ENCODE peak calls at places on chromosomes 13 and 19, in six cellular contexts. M is fibroblast of lung, E is endodermal cell, L is endothelial cell of umbilical vein, H is K562, S is colonic mucosa. Z is an unnamed sample. For H3K4me1, the result is how much of the 10 kb centered on the place peaks cover.

GRCh38 chr13:108155185-108156106 is 59.9 kb downstream of the LIG4 start:
- DNase-seq in M (peak), E (peak), L (peak), H (peak), S (peak), Z (peak)

GRCh38 chr13:30743319-30744055 is 8.1 kb downstream of the ALOX5AP start:
- DNase-seq in M (peak), E (no peak), L (peak), H (no peak), S (peak), Z (peak)

GRCh38 chr19:13104848-13105646 is 2.4 kb upstream of the LYL1 start:
- DNase-seq in M (no peak), E (no peak), L (no peak), H (no peak), S (no peak), Z (no peak)

GRCh38 chr19:6056801-6057650 is 53.3 kb downstream of the RFX2 start:
- DNase-seq in M (peak), E (peak), L (peak), H (no peak), S (peak), Z (peak)

GRCh38 chr19:2962018-2962670 is 15.2 kb upstream of the TLE6 start:
- DNase-seq in M (peak), E (peak), L (peak), H (peak), S (peak), Z (peak)

GRCh38 chr19:3095375-3096191 is 1.4 kb downstream of the GNA11 start:
- DNase-seq in M (no peak), E (peak), L (no peak), H (no peak), S (peak), Z (peak)

GRCh38 chr19:16457195-16457953 is 14.4 kb downstream of the EPS15L1 start:
- DNase-seq in M (peak), E (peak), L (peak), H (peak), S (no peak), Z (peak)

GRCh38 chr13:41905600-41906254 is 55.2 kb downstream of the VWA8 start:
- DNase-seq in M (peak), E (no peak), L (peak), H (no peak), S (no peak), Z (no peak)

GRCh38 chr13:107586216-107586615 is 629.1 kb downstream of the LIG4 start:
- DNase-seq in M (peak), E (no peak), L (peak), H (no peak), S (no peak), Z (peak)

GRCh38 chr19:7881910-7882309 is 6.4 kb upstream of the LRRC8E start:
- DNase-seq in M (no peak), E (no peak), L (no peak), H (no peak), S (no peak), Z (no peak)

GRCh38 chr13:97266328-97266727 is 44.2 kb downstream of the MBNL2 start:
- DNase-seq in M (peak), E (peak), L (no peak), H (no peak), S (no peak), Z (no peak)

GRCh38 chr19:33348301-33349010 is 25.1 kb upstream of the CEBPG start:
- DNase-seq in M (peak), E (peak), L (no peak), H (no peak), S (no peak), Z (no peak)

GRCh38 chr13:35794734-35795389 is 318.4 kb upstream of the MAB21L1 start:
- DNase-seq in M (no peak), E (no peak), L (no peak), H (no peak), S (no peak), Z (no peak)

GRCh38 chr19:52191951-52192350 is 2.1 kb downstream of the PPP2R1A start:
- DNase-seq in M (no peak), E (no peak), L (no peak), H (no peak), S (no peak), Z (peak)

GRCh38 chr13:48873598-48873997 is 102.1 kb upstream of the FNDC3A start:
- DNase-seq in M (peak), E (peak), L (no peak), H (no peak), S (no peak), Z (peak)

GRCh38 chr13:40974460-40975407 is 44.4 kb downstream of the ELF1 start:
- DNase-seq in M (peak), E (peak), L (peak), H (peak), S (peak), Z (peak)

DNA sequence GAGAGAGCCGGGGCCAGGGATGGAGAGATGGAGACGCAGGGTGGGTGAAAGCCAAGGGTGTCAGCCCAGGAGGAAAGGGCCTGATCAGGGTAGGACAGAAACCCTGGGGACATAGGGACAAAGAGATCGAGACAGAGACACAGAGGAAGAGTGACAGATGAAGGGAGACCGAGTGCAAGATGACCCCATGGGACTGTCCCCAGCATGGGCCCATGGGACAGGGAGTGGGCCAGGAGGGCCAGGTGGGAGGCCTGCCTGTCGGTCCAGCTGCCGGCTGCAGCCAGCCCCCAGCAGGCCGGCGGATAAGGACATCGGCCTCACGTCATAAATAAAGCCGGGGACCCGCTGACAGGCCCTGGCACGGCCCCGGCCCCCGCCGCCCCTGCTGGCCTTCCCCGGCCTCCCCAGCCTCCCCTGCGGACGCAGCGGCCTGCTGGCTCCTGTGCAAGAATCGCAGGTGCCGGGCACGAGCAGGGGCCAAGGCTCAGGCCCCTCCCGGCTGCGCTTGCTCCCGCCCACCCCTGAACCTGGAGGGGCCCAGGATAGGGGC is 6.3 kb downstream of the REX1BD start:
- DNase-seq in M (no peak), E (peak), L (no peak), H (no peak), S (no peak), Z (no peak)
- H3K9ac ChIP-seq in M (no peak), E (no peak), L (no peak), H (peak), S (no peak), Z (peak)

GRCh38 chr19:34367424-34367957 is 2.5 kb downstream of the GPI start:
- DNase-seq in M (no peak), E (no peak), L (no peak), H (no peak), S (no peak), Z (no peak)
- H3K4me1 ChIP-seq in M (under half), E (under half), L (under half), H (half or more), S (under half), Z (under half)

GRCh38 chr13:110409581-110409992 is 102.5 kb downstream of the COL4A2 start:
- DNase-seq in M (peak), E (no peak), L (peak), H (no peak), S (peak), Z (no peak)
- H3K4me3 ChIP-seq in M (no peak), E (no peak), L (no peak), H (no peak), S (no peak), Z (no peak)

DNA sequence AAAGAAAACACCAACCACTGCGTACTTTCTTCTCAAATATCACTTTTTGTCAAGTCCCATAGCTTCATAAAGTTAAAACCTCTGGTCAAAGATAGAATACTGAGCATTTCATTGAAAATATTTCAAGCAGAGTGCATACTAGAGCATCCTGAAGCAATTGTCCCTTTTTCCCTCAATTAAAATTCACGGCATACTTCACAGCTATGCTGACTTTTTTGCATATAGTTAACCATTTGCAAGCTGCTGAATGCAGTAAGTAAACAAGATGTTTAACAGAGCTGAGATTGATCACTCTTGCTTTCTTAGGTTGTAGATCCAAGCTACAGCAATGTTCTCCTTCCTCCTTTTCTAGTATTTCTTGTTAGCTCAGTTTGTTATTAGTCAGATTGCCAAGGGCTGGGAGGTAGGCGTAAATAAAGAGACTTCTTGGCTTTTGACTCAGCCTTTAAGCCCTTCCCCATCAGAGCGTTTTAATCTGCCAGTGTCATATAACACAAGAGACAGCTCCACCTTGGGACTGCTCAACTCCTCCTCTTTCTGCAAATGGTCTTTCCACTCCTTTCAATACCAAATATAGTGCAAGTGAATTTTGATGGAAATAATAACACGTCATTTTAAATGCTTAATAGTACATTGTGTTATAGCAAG is at the start of gene SLITRK6:
- DNase-seq in M (peak), E (peak), L (no peak), H (no peak), S (peak), Z (peak)
- H3K9ac ChIP-seq in M (no peak), E (no peak), L (no peak), H (no peak), S (no peak), Z (no peak)

DNA sequence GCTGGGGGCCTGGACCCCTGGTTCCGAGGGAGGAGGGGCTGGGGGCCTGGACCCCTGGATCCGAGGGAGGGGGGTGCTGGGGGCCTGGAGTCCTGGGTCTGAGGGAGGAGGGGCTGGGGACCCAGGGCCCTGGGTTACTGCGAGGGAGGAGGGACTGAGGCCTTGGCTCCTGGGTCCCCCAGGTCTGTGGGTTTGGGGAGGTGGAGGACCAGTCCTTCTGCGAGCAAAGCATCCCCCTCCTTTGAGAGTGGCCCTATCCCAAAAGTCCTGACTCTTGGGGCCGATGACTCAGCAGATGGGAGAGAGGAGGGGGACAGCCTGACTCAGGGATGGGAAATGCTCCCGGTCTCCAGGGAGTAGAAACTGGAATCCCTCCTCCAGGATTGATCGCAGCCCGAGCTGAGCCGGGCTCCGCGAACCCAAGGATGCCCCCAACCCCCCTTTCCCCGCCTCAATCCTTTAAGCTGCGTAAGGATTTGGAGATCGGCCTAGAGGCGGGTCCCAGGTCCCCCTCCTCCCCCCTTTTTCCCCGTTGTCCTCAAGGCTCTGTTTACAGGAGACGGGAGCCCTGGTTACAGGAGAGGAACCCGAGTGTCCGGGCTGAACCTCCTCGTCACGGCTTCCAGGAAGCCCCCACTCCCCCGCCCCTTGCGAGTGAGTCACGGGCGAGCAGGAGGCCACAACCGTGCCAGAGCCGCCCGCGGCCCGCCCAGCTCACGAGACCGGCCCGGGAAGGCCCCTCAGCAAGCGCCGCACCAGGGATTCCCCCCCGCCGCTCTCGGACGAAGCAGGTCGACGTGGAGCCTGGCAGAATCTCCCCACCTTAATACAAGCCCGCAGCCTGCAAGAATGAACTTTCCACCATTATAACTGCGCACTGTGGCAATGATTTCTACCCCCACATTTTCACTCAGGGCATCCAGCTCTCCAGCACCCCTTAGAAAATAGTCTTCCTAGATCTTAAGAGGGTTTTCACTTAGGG is 3.0 kb upstream of the ZFP36 start:
- DNase-seq in M (peak), E (peak), L (peak), H (peak), S (peak), Z (peak)
- H3K4me1 ChIP-seq in M (under half), E (under half), L (under half), H (half or more), S (under half), Z (under half)

GRCh38 chr13:20579193-20579592 is 12.2 kb downstream of the IFT88 start:
- DNase-seq in M (no peak), E (no peak), L (no peak), H (no peak), S (no peak), Z (no peak)
- H3K4me3 ChIP-seq in M (no peak), E (no peak), L (no peak), H (no peak), S (no peak), Z (no peak)

GRCh38 chr19:1133471-1133929 is 29.7 kb downstream of the GPX4 start:
- DNase-seq in M (no peak), E (peak), L (no peak), H (peak), S (peak), Z (peak)
- H3K9ac ChIP-seq in M (no peak), E (no peak), L (no peak), H (no peak), S (peak), Z (peak)